ENCODE peak calls at places on chromosomes 2 and 18, in four cellular contexts. U is OCI-LY7, N is body of pancreas, I is fibroblast of villous mesenchyme. E is an unnamed sample.

GRCh38 chr2:118577202-118577601 is 270.2 kb downstream of the EN1 start:
- DNase-seq in I (no peak), N (no peak), U (no peak), E (no peak)

GRCh38 chr2:172097557-172098131 is 5.1 kb downstream of the DLX2 start:
- DNase-seq in I (no peak), N (no peak), U (no peak), E (no peak)

GRCh38 chr2:42296226-42296625 is 64.8 kb downstream of the COX7A2L start:
- DNase-seq in N (no peak), U (peak), I (no peak), E (no peak)

GRCh38 chr2:234444888-234445287 is 52.0 kb downstream of the ARL4C start:
- DNase-seq in N (no peak), I (peak), U (peak), E (peak)

GRCh38 chr2:65040414-65041261 is 15.6 kb upstream of the CEP68 start:
- DNase-seq in I (peak), U (peak), N (peak), E (peak)

GRCh38 chr2:54701029-54701428 is 22.4 kb upstream of the EML6 start:
- DNase-seq in U (no peak), I (no peak), N (no peak), E (no peak)

GRCh38 chr2:134258684-134259408 is 5.0 kb downstream of the MGAT5 start:
- DNase-seq in I (no peak), N (no peak), U (peak), E (no peak)

GRCh38 chr2:58140508-58141072 is 94.0 kb downstream of the VRK2 start:
- DNase-seq in U (no peak), I (peak), N (no peak), E (no peak)

GRCh38 chr2:235113854-235114253 is 162.0 kb downstream of the SH3BP4 start:
- DNase-seq in N (no peak), I (no peak), U (no peak), E (no peak)

GRCh38 chr2:190477563-190478454 is 56.7 kb downstream of the NEMP2 start:
- DNase-seq in U (no peak), I (peak), N (no peak), E (peak)

GRCh38 chr2:27214936-27215335 is 2.2 kb upstream of the CAD start:
- DNase-seq in I (no peak), N (no peak), U (no peak), E (no peak)

GRCh38 chr2:219207884-219208740 is 1.5 kb downstream of the ZFAND2B start:
- DNase-seq in N (no peak), U (no peak), I (peak), E (peak)

GRCh38 chr2:61585383-61585782 is 47.2 kb upstream of the XPO1 start:
- DNase-seq in I (no peak), N (no peak), U (no peak), E (no peak)

GRCh38 chr2:148971547-148971946 is 67.0 kb upstream of the LYPD6B start:
- DNase-seq in U (no peak), I (no peak), N (no peak), E (no peak)

GRCh38 chr2:24147364-24147763 is 24.1 kb downstream of the FAM228B start:
- DNase-seq in U (no peak), I (no peak), N (no peak), E (no peak)

GRCh38 chr2:54494087-54494486 is 38.0 kb downstream of the SPTBN1 start:
- DNase-seq in N (no peak), I (no peak), U (no peak), E (no peak)

GRCh38 chr2:186508263-186508662 is 22.2 kb downstream of the ZC3H15 start:
- DNase-seq in N (no peak), I (no peak), U (no peak), E (no peak)

GRCh38 chr18:61639886-61640285 is 252.9 kb downstream of the RNF152 start:
- DNase-seq in U (no peak), I (peak), N (no peak), E (peak)

GRCh38 chr2:9905413-9905812 is 46.1 kb upstream of the GRHL1 start:
- DNase-seq in U (no peak), I (no peak), N (no peak), E (no peak)

GRCh38 chr2:52810460-52810859 is 957.1 kb upstream of the CHAC2 start:
- DNase-seq in N (no peak), U (no peak), I (peak), E (peak)

GRCh38 chr2:25116956-25117355 is 51.4 kb downstream of the POMC start:
- DNase-seq in N (no peak), U (no peak), I (no peak), E (no peak)

DNA sequence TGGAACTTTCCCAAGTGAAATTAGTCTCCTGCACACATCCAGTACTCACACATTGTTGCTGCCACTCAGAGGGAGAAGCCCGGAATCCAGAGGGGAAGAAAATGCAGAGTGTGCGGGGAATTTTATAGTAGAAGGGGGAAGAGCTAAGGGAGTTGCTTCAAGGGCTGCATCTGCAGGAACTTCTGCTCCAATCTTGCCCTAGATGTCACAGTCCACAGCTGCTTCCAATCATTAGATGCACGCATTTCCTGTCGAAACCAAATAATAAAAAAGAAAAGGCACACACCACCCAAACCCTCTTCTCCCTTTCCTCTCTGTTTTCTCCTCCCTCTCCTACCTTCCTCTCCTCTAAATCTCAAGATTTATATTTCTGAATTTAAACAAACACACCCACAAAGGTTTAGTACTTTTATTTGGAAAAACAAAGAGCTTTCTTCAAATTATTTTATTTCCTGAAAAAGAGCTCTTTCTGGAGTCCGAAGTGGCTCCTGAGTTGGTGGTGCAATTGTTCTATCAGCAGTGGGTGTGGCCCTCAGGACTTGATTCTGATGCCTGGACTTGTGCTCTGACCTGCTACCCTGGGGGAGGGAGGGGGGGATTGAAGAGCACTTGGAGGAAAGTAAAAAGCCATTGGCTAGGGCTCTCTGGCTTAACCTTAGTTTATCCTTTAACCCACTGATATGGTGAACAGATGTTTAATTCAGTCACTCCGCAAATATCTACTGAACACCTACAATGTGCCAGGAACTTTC is 72.0 kb downstream of the KCNE4 start:
- DNase-seq in U (no peak), I (peak), N (no peak), E (no peak)
- H3K4me3 ChIP-seq in U (no peak), I (no peak), N (no peak), E (no peak)

GRCh38 chr2:230128943-230129342 is 60.2 kb upstream of the SLC16A14 start:
- DNase-seq in U (no peak), N (peak), I (peak), E (peak)
- H3K4me3 ChIP-seq in U (no peak), N (no peak), I (peak), E (no peak)

GRCh38 chr2:19600982-19601381 is 242.6 kb upstream of the OSR1 start:
- DNase-seq in I (no peak), U (no peak), N (no peak), E (no peak)

DNA sequence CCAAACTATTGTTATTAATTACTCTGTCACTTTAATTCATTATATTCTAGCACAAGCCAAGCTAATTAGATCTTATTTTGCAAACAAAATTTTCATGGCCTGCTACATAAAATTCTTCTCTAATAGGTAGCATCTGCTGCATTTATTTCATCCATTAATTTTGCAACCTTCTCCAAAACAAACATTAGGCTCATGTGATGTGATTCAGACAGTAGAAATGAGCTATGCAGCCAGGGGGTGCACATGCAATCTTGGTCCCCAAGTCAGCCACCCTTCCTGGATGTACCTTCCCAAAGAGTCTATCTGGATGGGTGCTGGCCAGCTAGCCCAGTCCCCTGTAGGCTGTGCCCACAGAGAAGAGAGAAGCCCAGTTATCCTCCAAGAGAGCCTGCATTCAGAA is 242.1 kb upstream of the OSR1 start:
- DNase-seq in I (no peak), U (no peak), N (no peak), E (peak)
- H3K4me3 ChIP-seq in I (no peak), U (no peak), N (no peak), E (no peak)

GRCh38 chr2:47226124-47227040 is 71.3 kb upstream of the STPG4 start:
- DNase-seq in U (peak), N (no peak), I (no peak), E (no peak)
- H3K4me3 ChIP-seq in U (no peak), N (no peak), I (no peak), E (no peak)

DNA sequence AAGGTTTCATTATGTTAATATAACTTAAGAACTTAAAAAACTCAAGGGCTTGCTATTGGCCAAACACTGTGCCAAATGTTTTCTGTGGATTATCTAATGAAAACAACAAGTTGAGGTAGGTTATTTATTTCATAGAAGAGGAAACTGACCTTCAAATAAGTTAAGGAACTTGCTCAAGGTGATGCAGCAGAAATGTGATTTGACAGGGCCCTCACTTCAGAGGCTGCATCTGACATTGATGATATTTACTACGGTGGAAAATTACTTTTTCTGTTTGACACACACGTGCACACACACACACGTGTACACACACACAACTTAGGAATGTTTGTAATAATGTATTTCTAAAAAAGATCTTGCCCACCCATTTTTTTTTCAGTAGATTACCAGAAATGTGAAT is 137.2 kb upstream of the CXCR4 start:
- DNase-seq in U (peak), N (no peak), I (no peak), E (no peak)
- H3K4me3 ChIP-seq in U (peak), N (no peak), I (no peak), E (no peak)

GRCh38 chr2:132559326-132559725 is 110.7 kb downstream of the LYPD1 start:
- DNase-seq in I (no peak), U (no peak), N (no peak), E (no peak)
- H3K4me3 ChIP-seq in I (no peak), U (no peak), N (no peak), E (no peak)

GRCh38 chr2:15861898-15862297 is 78.5 kb upstream of the MYCN start:
- DNase-seq in N (no peak), U (no peak), I (no peak), E (no peak)
- H3K4me3 ChIP-seq in N (no peak), U (no peak), I (no peak), E (no peak)

DNA sequence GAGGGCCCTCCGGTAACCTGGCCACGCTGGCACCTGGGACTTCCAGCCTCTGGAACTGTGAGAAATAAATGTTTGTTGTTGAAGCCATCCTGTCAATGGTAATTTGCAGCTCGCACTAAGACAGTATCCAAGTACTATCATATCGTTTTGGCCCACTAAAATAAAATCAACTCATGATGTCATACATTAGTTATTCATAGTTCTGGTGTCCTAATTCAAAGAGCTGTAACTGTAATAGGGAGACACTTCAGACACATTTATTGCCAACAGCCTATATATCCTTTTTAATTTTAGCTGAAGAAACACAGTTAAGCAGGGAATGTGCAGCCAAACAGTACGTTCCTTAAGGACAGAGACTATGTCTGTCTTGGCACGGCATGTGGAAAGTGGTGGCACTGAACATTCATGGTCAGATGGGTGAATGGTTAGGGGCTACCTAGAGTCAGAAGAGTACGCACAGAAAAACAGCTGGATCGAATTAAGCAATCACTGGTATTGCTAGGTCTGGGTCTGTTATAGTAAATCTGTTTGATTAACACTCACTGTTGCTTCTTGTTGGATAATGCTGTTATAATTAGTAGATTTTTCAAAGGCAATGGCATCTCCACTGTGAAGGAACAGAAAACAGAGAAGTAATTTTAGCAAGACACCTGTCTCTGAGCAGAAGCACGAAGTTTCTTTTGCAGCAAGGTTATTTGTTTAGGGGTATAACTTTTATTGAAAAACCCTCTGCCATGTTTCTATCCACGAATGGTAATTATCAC is 41.3 kb upstream of the CREG2 start:
- DNase-seq in U (no peak), N (no peak), I (no peak), E (no peak)
- H3K4me3 ChIP-seq in U (no peak), N (no peak), I (no peak), E (no peak)

GRCh38 chr18:457120-457519 is 43.4 kb downstream of the COLEC12 start:
- DNase-seq in N (no peak), U (peak), I (peak), E (peak)
- H3K4me3 ChIP-seq in N (no peak), U (peak), I (no peak), E (no peak)

E was measured in choroid plexus epithelial cell.